ENCODE peak calls at places on chromosomes 16 and 17, in four cellular contexts. K is fibroblast of lung; I is CD8-positive, alpha-beta T cell; U is heart right ventricle. V is an unnamed sample.

GRCh38 chr16:4507588-4508345 is 30.8 kb downstream of the CDIP1 start:
- DNase-seq in K (no peak), I (no peak), U (no peak), V (no peak)

GRCh38 chr16:77335652-77336234 is 99.1 kb downstream of the ADAMTS18 start:
- DNase-seq in K (no peak), I (no peak), U (no peak), V (peak)

GRCh38 chr17:57832299-57832698 is 17.5 kb downstream of the MRPS23 start:
- DNase-seq in K (no peak), I (no peak), U (no peak), V (no peak)

GRCh38 chr16:15440852-15441251 is 6.5 kb downstream of the BMERB1 start:
- DNase-seq in K (peak), I (no peak), U (no peak), V (no peak)

GRCh38 chr17:72724375-72724774 is 368.1 kb downstream of the SLC39A11 start:
- DNase-seq in K (no peak), I (no peak), U (no peak), V (no peak)

GRCh38 chr16:86252596-86252995 is 257.7 kb upstream of the FOXF1 start:
- DNase-seq in K (peak), I (no peak), U (no peak), V (no peak)

GRCh38 chr16:87930456-87930855 is 5.9 kb downstream of the CA5A start:
- DNase-seq in K (no peak), I (no peak), U (no peak), V (no peak)

GRCh38 chr17:14784997-14785696 is 480.0 kb downstream of the PMP22 start:
- DNase-seq in K (no peak), I (peak), U (no peak), V (no peak)

GRCh38 chr17:60422162-60422665 is at the start of gene CHCT1:
- DNase-seq in K (no peak), I (no peak), U (peak), V (no peak)

GRCh38 chr17:81927145-81927652 is 336 bp downstream of the MAFG start:
- DNase-seq in K (no peak), I (no peak), U (no peak), V (no peak)

GRCh38 chr17:11332706-11333105 is 91.7 kb downstream of the SHISA6 start:
- DNase-seq in K (no peak), I (no peak), U (no peak), V (no peak)

GRCh38 chr16:28845173-28846079 is 722 bp downstream of the TUFM start:
- DNase-seq in K (peak), I (no peak), U (no peak), V (no peak)

GRCh38 chr17:9044796-9045470 is 23.6 kb downstream of the NTN1 start:
- DNase-seq in K (no peak), I (no peak), U (no peak), V (no peak)

GRCh38 chr16:80585764-80586163 is 45.0 kb downstream of the DYNLRB2 start:
- DNase-seq in K (no peak), I (no peak), U (no peak), V (no peak)

GRCh38 chr16:1781758-1782407 is 488 bp downstream of the SPSB3 start:
- DNase-seq in K (peak), I (peak), U (peak), V (no peak)
- TF ChIP-seq CTCF in K (peak), I (peak), U (no peak), V (peak)

GRCh38 chr16:66359811-66360608 is 6.5 kb upstream of the CDH5 start:
- DNase-seq in K (no peak), I (no peak), U (peak), V (no peak)

GRCh38 chr16:66358231-66358630 is 8.3 kb upstream of the CDH5 start:
- DNase-seq in K (no peak), I (no peak), U (no peak), V (no peak)

GRCh38 chr16:66355526-66355925 is 11.0 kb upstream of the CDH5 start:
- DNase-seq in K (no peak), I (no peak), U (no peak), V (no peak)

GRCh38 chr16:66359012-66359411 is 7.5 kb upstream of the CDH5 start:
- DNase-seq in K (peak), I (no peak), U (no peak), V (no peak)

GRCh38 chr16:66357523-66357928 is 9.0 kb upstream of the CDH5 start:
- DNase-seq in K (peak), I (no peak), U (no peak), V (no peak)
- TF ChIP-seq CTCF in K (peak), I (peak), U (peak), V (peak)

GRCh38 chr16:56630134-56630533 is 2.3 kb upstream of the MT1M start:
- DNase-seq in K (no peak), I (no peak), U (no peak), V (no peak)

GRCh38 chr16:56626685-56627084 is 1.1 kb downstream of the MT1E start:
- DNase-seq in K (no peak), I (no peak), U (no peak), V (no peak)

GRCh38 chr16:56625943-56626654 is 518 bp downstream of the MT1E start:
- DNase-seq in K (peak), I (no peak), U (peak), V (no peak)

GRCh38 chr16:56629531-56629930 is 2.9 kb upstream of the MT1M start:
- DNase-seq in K (no peak), I (no peak), U (no peak), V (no peak)

GRCh38 chr16:56628486-56629035 is 3.0 kb downstream of the MT1E start:
- DNase-seq in K (no peak), I (no peak), U (no peak), V (no peak)
- TF ChIP-seq CTCF in K (no peak), I (no peak), U (no peak), V (no peak)

DNA sequence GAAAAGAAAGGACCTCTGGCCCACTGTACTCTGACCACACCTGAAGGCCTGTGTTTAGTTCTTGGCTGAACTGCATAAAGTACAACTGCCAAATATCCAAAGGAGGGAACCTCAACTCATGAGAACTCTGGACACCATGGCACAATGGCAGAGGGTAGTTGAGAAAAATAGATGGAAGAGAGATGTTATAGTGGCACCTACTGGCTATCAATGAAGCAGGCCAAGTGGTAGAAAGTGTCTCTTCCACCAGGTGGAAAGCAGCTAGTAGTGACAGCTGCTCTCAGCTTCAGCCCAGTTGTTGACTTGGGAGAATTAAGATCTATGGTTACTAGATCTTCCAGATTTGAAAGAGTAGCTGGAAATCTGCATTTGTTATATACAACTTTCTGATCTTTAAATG is 3.2 kb downstream of the MED31 start:
- DNase-seq in K (no peak), I (no peak), U (no peak), V (no peak)
- TF ChIP-seq CTCF in K (peak), I (peak), U (peak), V (no peak)

GRCh38 chr16:6345090-6345489 is 987.6 kb upstream of the RBFOX1 start:
- DNase-seq in K (no peak), I (no peak), U (no peak), V (no peak)
- TF ChIP-seq CTCF in K (no peak), I (no peak), U (no peak), V (no peak)

GRCh38 chr16:6016530-6017184 is 919.1 kb upstream of the EEF2KMT start:
- DNase-seq in K (peak), I (no peak), U (no peak), V (no peak)
- TF ChIP-seq CTCF in K (no peak), I (no peak), U (peak), V (peak)

GRCh38 chr16:24018485-24018884 is 182.7 kb downstream of the PRKCB start:
- DNase-seq in K (no peak), I (no peak), U (no peak), V (no peak)
- TF ChIP-seq CTCF in K (no peak), I (no peak), U (no peak), V (no peak)